ENCODE peak calls at places on chromosomes 1 and 21, in five cellular contexts. L, F, N, Y and Q are unnamed samples.

GRCh38 chr1:117106478-117106877 is 15.1 kb downstream of the TRIM45 start:
- DNase-seq in L (no peak), F (no peak), N (no peak), Y (no peak), Q (no peak)

GRCh38 chr1:7366955-7367665 is 404.0 kb upstream of the VAMP3 start:
- DNase-seq in L (no peak), F (no peak), N (no peak), Y (no peak), Q (no peak)

GRCh38 chr1:78464449-78464891 is 26.3 kb upstream of the PTGFR start:
- DNase-seq in L (peak; percentile 12), F (no peak), N (no peak), Y (no peak), Q (no peak)

GRCh38 chr1:210949489-210949888 is 184.5 kb downstream of the KCNH1 start:
- DNase-seq in L (no peak), F (no peak), N (no peak), Y (peak; percentile 12), Q (no peak)

GRCh38 chr1:60503216-60503615 is 429.6 kb upstream of the C1orf87 start:
- DNase-seq in L (no peak), F (no peak), N (no peak), Y (no peak), Q (no peak)

GRCh38 chr1:84434081-84434755 is 35.9 kb downstream of the DNASE2B start:
- DNase-seq in L (no peak), F (no peak), N (no peak), Y (no peak), Q (no peak)

GRCh38 chr1:36884029-36884701 is 150.2 kb downstream of the GRIK3 start:
- DNase-seq in L (no peak), F (no peak), N (peak; percentile 28), Y (no peak), Q (no peak)

GRCh38 chr1:58882322-58882951 is 98.6 kb upstream of the JUN start:
- DNase-seq in L (no peak), F (no peak), N (no peak), Y (no peak), Q (no peak)

GRCh38 chr21:30340714-30341573 is 3.5 kb upstream of the KRTAP27-1 start:
- DNase-seq in L (peak; percentile 10), F (peak; percentile 30), N (no peak), Y (peak; percentile 22), Q (peak; percentile 0)

GRCh38 chr1:11654571-11655262 is at the start of gene FBXO44:
- DNase-seq in L (no peak), F (peak; percentile 83), N (no peak), Y (peak; percentile 89), Q (no peak)

GRCh38 chr1:218346391-218347204 is 1.5 kb downstream of the TGFB2 start:
- DNase-seq in L (peak; percentile 37), F (no peak), N (no peak), Y (no peak), Q (no peak)

GRCh38 chr1:172378109-172378755 is 42.3 kb upstream of the C1orf105 start:
- DNase-seq in L (no peak), F (no peak), N (no peak), Y (no peak), Q (no peak)

GRCh38 chr1:224447251-224447650 is 12.7 kb upstream of the WDR26 start:
- DNase-seq in L (peak; percentile 69), F (no peak), N (no peak), Y (no peak), Q (no peak)

GRCh38 chr1:99745684-99746083 is 20.8 kb downstream of the FRRS1 start:
- DNase-seq in L (no peak), F (no peak), N (no peak), Y (no peak), Q (no peak)

GRCh38 chr1:147622731-147623130 is 47.6 kb downstream of the ACP6 start:
- DNase-seq in L (peak; percentile 69), F (no peak), N (no peak), Y (no peak), Q (no peak)

GRCh38 chr1:158331431-158331830 is at the start of gene CD1B:
- DNase-seq in L (no peak), F (no peak), N (no peak), Y (no peak), Q (no peak)

GRCh38 chr21:14744368-14744767 is 198.3 kb upstream of the SAMSN1 start:
- DNase-seq in L (no peak), F (no peak), N (no peak), Y (no peak), Q (no peak)

GRCh38 chr21:43726686-43727570 is 8.0 kb downstream of the PDXK start:
- DNase-seq in L (no peak), F (no peak), N (no peak), Y (no peak), Q (peak; percentile 42)

GRCh38 chr21:36150192-36150711 is 6.4 kb upstream of the DOP1B start:
- DNase-seq in L (peak; percentile 54), F (no peak), N (peak; percentile 42), Y (no peak), Q (no peak)

GRCh38 chr1:49298304-49298703 is 521.6 kb upstream of the BEND5 start:
- DNase-seq in L (no peak), F (no peak), N (no peak), Y (no peak), Q (no peak)

GRCh38 chr21:44923481-44924084 is 2.9 kb upstream of the ITGB2 start:
- DNase-seq in L (no peak), F (no peak), N (no peak), Y (no peak), Q (no peak)

GRCh38 chr1:197915797-197916686 is 1.1 kb upstream of the LHX9 start:
- DNase-seq in L (peak; percentile 61), F (no peak), N (no peak), Y (peak; percentile 90), Q (peak; percentile 82)

GRCh38 chr1:230067441-230067870 is 418 bp downstream of the GALNT2 start:
- DNase-seq in L (no peak), F (peak; percentile 52), N (no peak), Y (peak; percentile 87), Q (peak; percentile 36)

DNA sequence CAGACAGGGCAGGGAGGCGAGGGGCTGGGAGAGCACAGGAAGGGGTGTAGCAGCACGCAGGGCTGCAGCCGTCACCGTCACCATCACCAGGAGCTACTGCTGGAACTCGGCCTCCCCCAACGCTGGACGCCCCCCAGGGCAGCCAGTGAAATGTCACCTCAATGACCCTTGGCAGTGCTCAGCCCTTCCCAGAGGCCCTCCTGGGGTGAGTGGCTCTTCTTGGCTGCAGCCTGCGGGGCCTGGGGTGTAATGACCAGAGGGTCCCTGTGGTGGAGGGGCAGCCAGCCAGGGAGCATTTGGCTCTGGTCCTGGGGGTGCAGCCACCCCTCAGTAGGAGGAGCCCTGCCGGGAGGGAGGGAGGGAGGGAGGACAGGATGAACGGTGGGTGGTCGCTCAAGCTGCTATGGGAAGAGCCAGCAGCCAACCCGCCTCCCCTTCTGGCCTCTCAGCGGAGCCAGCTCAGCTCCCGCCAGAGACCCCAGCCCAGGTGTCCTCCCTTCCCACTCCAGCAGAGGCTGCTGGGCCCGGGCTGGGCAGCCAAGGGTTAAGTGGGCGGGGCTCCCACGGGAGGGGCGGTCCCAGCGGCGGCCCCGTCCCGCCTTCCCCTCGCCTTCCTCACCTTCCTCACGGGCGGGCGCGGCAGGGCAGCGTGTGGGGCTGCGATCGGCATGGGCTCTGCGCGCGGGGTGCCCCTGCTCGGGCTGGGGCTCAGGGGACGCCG is 9.1 kb upstream of the PLCH2 start:
- DNase-seq in L (no peak), F (peak; percentile 86), N (no peak), Y (peak; percentile 91), Q (no peak)
- TF ChIP-seq RCOR1 in L (no peak), F (no peak), N (no peak), Y (no peak), Q (no peak)

GRCh38 chr1:44019398-44020044 is 11.7 kb downstream of the SLC6A9 start:
- DNase-seq in L (no peak), F (no peak), N (no peak), Y (no peak), Q (no peak)
- TF ChIP-seq RCOR1 in L (no peak), F (no peak), N (no peak), Y (no peak), Q (no peak)

DNA sequence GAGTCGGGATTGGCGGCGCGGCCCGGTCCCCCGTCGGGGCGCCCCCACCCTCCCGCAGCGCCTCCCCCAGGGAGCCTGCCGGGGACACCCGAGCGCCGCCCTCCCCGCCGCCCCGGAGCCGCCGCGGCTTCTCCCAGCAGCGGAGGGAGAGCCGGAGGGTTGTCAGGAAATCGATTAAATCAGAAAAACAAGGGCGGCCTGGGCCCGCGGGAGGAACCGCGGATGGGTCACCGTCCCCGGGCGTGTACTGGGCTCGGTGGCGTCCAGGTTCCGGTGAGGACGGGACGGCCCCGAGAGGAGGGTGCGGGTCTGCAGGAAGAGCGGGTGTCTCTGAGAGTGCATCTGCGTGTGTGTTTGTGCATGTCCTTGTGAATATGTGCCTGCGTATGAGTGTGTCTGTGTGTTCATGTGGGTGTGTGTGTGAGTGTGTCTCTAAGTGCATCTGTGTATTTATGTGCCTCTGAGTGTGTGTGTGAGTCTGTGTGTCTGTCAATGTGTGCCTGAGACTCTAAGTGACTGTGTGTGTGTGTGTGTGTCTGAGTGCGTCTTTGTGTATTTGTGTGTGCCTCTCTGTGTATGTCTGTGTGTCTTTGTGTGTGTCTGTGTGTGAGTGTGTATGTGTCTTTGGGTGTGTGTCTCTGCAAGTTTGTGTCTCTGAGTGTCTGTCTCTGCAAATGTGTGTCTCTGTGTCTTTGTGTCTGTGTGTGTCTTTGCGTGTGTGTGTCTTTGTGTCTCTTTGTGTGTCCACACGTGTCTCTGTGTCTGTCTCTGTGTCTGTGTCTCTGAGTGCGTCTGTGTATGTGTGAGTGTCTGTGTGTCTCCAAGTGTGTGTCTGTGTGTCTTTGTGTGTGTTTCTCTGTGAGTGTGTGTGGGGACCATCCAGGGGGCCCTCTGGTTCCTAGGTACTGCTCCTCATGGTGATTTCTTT is 1.1 kb downstream of the SPSB1 start:
- DNase-seq in L (peak; percentile 48), F (peak; percentile 41), N (no peak), Y (peak; percentile 79), Q (peak; percentile 56)
- TF ChIP-seq RCOR1 in L (no peak), F (no peak), N (no peak), Y (no peak), Q (no peak)

GRCh38 chr1:38587734-38588133 is 271.8 kb downstream of the RRAGC start:
- DNase-seq in L (no peak), F (no peak), N (no peak), Y (no peak), Q (no peak)
- TF ChIP-seq RCOR1 in L (no peak), F (no peak), N (no peak), Y (no peak), Q (no peak)

GRCh38 chr1:163174524-163175437 is 27.9 kb downstream of the RGS5 start:
- DNase-seq in L (peak; percentile 65), F (peak; percentile 49), N (no peak), Y (peak; percentile 36), Q (peak; percentile 48)
- TF ChIP-seq RCOR1 in L (no peak), F (no peak), N (no peak), Y (peak; percentile 56), Q (no peak)

DNA sequence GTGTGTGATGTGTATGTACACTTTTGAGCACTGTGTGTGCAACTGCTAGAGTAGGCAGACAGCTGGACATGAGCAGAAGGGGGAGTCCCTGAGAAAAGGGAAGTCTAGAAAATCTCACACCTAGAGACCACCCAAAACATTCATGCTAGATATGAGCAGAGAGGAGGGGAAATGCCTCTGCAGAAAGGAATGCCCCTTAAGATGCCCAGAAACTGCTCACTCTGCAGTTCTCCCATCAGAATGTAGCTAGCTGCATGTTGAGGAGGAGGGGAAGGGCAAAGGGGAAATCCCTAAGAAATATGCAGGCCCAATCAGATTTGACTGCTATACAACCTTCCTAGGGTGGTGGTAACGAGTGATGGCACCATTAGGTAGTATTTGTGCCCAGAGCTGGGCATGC is 31.8 kb upstream of the MAGOH start:
- DNase-seq in L (no peak), F (no peak), N (no peak), Y (no peak), Q (no peak)
- TF ChIP-seq RCOR1 in L (no peak), F (no peak), N (no peak), Y (no peak), Q (no peak)